ENCODE peak calls at places on chromosome 16, in seven cellular contexts. V is GM12892, M is GM12891, I is K562, K is GM12878, E is HepG2, L is H1. G is an unnamed sample.
A peak's percentile ranks its signal among the peaks of the same experiment; 100 is the strongest.

GRCh38 chr16:86566601-86566965 is at the start of gene FOXC2:
- DNase-seq in I (peak; percentile 68), M (no peak), E (no peak), V (no peak), K (no peak), L (peak; percentile 96), G (peak; percentile 75)

GRCh38 chr16:76897816-76898215 is 293.2 kb upstream of the MON1B start:
- DNase-seq in V (no peak), E (no peak), I (no peak), K (no peak), M (no peak), L (no peak), G (no peak)

GRCh38 chr16:79981814-79982213 is 381.3 kb upstream of the MAF start:
- DNase-seq in I (no peak), M (no peak), L (no peak), E (no peak), K (no peak), V (no peak), G (no peak)

GRCh38 chr16:2490190-2491105 is 15.5 kb downstream of the TBC1D24 start:
- DNase-seq in E (no peak), I (no peak), M (no peak), V (no peak), K (no peak), L (no peak), G (no peak)

GRCh38 chr16:2846511-2847310 is 11.3 kb downstream of the PRSS22 start:
- DNase-seq in M (no peak), I (no peak), K (no peak), L (no peak), V (no peak), E (no peak), G (no peak)

GRCh38 chr16:3645504-3646347 is 8.8 kb upstream of the DNASE1 start:
- DNase-seq in V (no peak), M (no peak), E (no peak), I (peak; percentile 13), L (peak; percentile 70), K (no peak), G (no peak)

GRCh38 chr16:49050607-49051006 is 231.0 kb downstream of the CBLN1 start:
- DNase-seq in V (no peak), M (no peak), I (no peak), K (no peak), L (no peak), E (no peak), G (peak; percentile 46)

GRCh38 chr16:90019201-90019542 is at the start of gene DBNDD1:
- DNase-seq in I (no peak), E (no peak), V (no peak), L (no peak), M (no peak), K (no peak), G (no peak)

GRCh38 chr16:22092143-22092933 is at the start of gene VWA3A:
- DNase-seq in E (no peak), M (no peak), I (no peak), V (no peak), L (peak; percentile 64), K (no peak), G (no peak)

GRCh38 chr16:58661199-58661830 is 23.3 kb downstream of the SLC38A7 start:
- DNase-seq in L (no peak), I (peak; percentile 51), E (peak; percentile 85), M (peak; percentile 49), K (no peak), V (no peak), G (peak; percentile 78)

GRCh38 chr16:87945351-87946042 is 5.7 kb upstream of the BANP start:
- DNase-seq in M (no peak), E (no peak), L (no peak), V (no peak), I (no peak), K (no peak), G (peak; percentile 90)

GRCh38 chr16:12358898-12359297 is 382.4 kb downstream of the SNX29 start:
- DNase-seq in K (no peak), V (no peak), I (no peak), E (no peak), M (no peak), L (no peak), G (no peak)

GRCh38 chr16:75801307-75801706 is 75.0 kb upstream of the CPHXL start:
- DNase-seq in M (no peak), K (no peak), V (no peak), I (no peak), L (no peak), E (no peak), G (no peak)

GRCh38 chr16:46891910-46892309 is 7.7 kb downstream of the GPT2 start:
- DNase-seq in E (no peak), V (no peak), K (no peak), M (no peak), I (no peak), L (no peak), G (no peak)

GRCh38 chr16:46883353-46883689 is 841 bp upstream of the GPT2 start:
- DNase-seq in M (no peak), I (no peak), L (no peak), E (peak; percentile 97), K (no peak), V (no peak), G (no peak)

GRCh38 chr16:64450170-64450569 is 671.7 kb downstream of the CDH11 start:
- DNase-seq in M (no peak), E (no peak), K (no peak), V (no peak), I (no peak), L (no peak), G (no peak)

GRCh38 chr16:75379339-75379738 is 54.0 kb downstream of the CFDP1 start:
- DNase-seq in I (no peak), M (no peak), V (no peak), K (peak; percentile 33), L (no peak), E (no peak), G (no peak)

GRCh38 chr16:2597560-2597902 is 59.7 kb downstream of the PDPK1 start:
- DNase-seq in I (no peak), K (no peak), L (no peak), E (no peak), M (no peak), V (no peak), G (no peak)

GRCh38 chr16:228151-228855 is 946 bp downstream of the LUC7L start:
- DNase-seq in V (no peak), I (no peak), L (no peak), M (no peak), E (peak; percentile 10), K (no peak), G (no peak)

GRCh38 chr16:79137528-79137927 is 463.0 kb downstream of the MAF start:
- DNase-seq in M (no peak), L (no peak), E (no peak), I (no peak), V (no peak), K (no peak), G (peak; percentile 5)

GRCh38 chr16:59339871-59340270 is 605.8 kb upstream of the GOT2 start:
- DNase-seq in K (no peak), L (no peak), V (no peak), M (no peak), I (no peak), E (no peak), G (no peak)

GRCh38 chr16:24188751-24189318 is 67.3 kb upstream of the CACNG3 start:
- DNase-seq in I (no peak), K (no peak), V (no peak), M (no peak), L (no peak), E (no peak), G (no peak)

GRCh38 chr16:12551946-12552345 is 251.7 kb downstream of the CPPED1 start:
- DNase-seq in V (no peak), L (no peak), K (no peak), I (no peak), E (no peak), M (no peak), G (no peak)

GRCh38 chr16:72903176-72903575 is 144.8 kb downstream of the ZFHX3 start:
- DNase-seq in V (no peak), E (no peak), M (no peak), L (no peak), K (no peak), I (no peak), G (no peak)
- TF ChIP-seq TAF1 in V (no peak), E (no peak), M (no peak), L (no peak), K (no peak), I (no peak), G (no peak)

GRCh38 chr16:14353340-14353739 is 276.7 kb downstream of the PARN start:
- DNase-seq in K (no peak), E (no peak), I (no peak), M (no peak), L (no peak), V (no peak), G (no peak)
- TF ChIP-seq TAF1 in K (no peak), E (no peak), I (no peak), M (no peak), L (no peak), V (no peak), G (no peak)

GRCh38 chr16:66511615-66512500 is 38.1 kb downstream of the TK2 start:
- DNase-seq in L (peak; percentile 64), E (no peak), I (no peak), K (no peak), M (no peak), V (no peak), G (no peak)
- TF ChIP-seq TAF1 in L (peak; percentile 32), E (no peak), I (no peak), K (no peak), M (no peak), V (no peak), G (no peak)

GRCh38 chr16:55809851-55810250 is 23.0 kb downstream of the CES1 start:
- DNase-seq in M (no peak), E (no peak), I (no peak), K (no peak), V (no peak), L (no peak), G (no peak)
- TF ChIP-seq TAF1 in M (no peak), E (no peak), I (no peak), K (no peak), V (no peak), L (no peak), G (no peak)

GRCh38 chr16:51180719-51181494 is 29.8 kb upstream of the SALL1 start:
- DNase-seq in K (no peak), L (no peak), E (no peak), V (no peak), M (no peak), I (no peak), G (no peak)
- TF ChIP-seq TAF1 in K (no peak), L (no peak), E (no peak), V (no peak), M (no peak), I (no peak), G (no peak)

GRCh38 chr16:11139624-11140375 is 116.2 kb downstream of the SOCS1 start:
- DNase-seq in E (peak; percentile 62), L (no peak), I (no peak), M (no peak), V (no peak), K (no peak), G (no peak)
- TF ChIP-seq TAF1 in E (no peak), L (no peak), I (no peak), M (no peak), V (no peak), K (no peak), G (no peak)

G was measured in SK-N-SH.